ENCODE peak calls at places on chromosomes 4 and X, in eight cellular contexts. G is effector memory CD4-positive, alpha-beta T cell; L is psoas muscle; P is neural progenitor cell; M is pancreas; U is endothelial cell of umbilical vein; O is IMR-90; R is tibial artery. X is an unnamed sample.

GRCh38 chr4:184911310-184911709 is 85.5 kb upstream of the ACSL1 start:
- DNase-seq in R (no peak), P (no peak), U (peak; percentile 11), G (no peak), L (no peak), M (no peak), O (peak; percentile 40), X (no peak)

GRCh38 chrX:4238916-4239315 is 525.5 kb upstream of the PRKX start:
- DNase-seq in G (no peak), M (no peak), L (no peak), P (no peak), U (no peak), R (no peak), O (no peak), X (no peak)

GRCh38 chr4:66000500-66001117 is 330.3 kb upstream of the EPHA5 start:
- DNase-seq in G (no peak), M (no peak), L (no peak), U (no peak), O (no peak), P (no peak), R (no peak), X (no peak)

GRCh38 chrX:3384330-3384729 is 37.9 kb upstream of the MXRA5 start:
- DNase-seq in G (no peak), O (no peak), P (no peak), U (no peak), R (no peak), L (no peak), M (no peak), X (no peak)

GRCh38 chrX:20144491-20144890 is 2.9 kb upstream of the EIF1AX start:
- DNase-seq in O (peak; percentile 82), U (peak; percentile 62), M (no peak), R (no peak), P (no peak), G (no peak), L (no peak), X (no peak)

GRCh38 chr4:99722006-99722405 is 64.4 kb upstream of the C4orf54 start:
- DNase-seq in M (no peak), R (no peak), G (no peak), L (no peak), O (no peak), U (no peak), P (no peak), X (no peak)

GRCh38 chr4:140071806-140072205 is 82.2 kb downstream of the MAML3 start:
- DNase-seq in U (no peak), L (no peak), O (peak; percentile 91), M (no peak), P (no peak), G (peak; percentile 9), R (no peak), X (no peak)

GRCh38 chr4:187077749-187078148 is 354.1 kb upstream of the FAT1 start:
- DNase-seq in R (no peak), M (no peak), U (no peak), G (no peak), L (no peak), P (peak; percentile 33), O (no peak), X (no peak)

GRCh38 chrX:119648421-119648775 is 42.2 kb upstream of the NKRF start:
- DNase-seq in L (no peak), U (peak; percentile 24), M (no peak), P (no peak), R (no peak), G (no peak), O (no peak), X (no peak)

GRCh38 chrX:49053223-49054072 is 5.4 kb upstream of the CCDC120 start:
- DNase-seq in M (peak; percentile 55), O (peak; percentile 43), L (peak; percentile 60), R (no peak), U (peak; percentile 67), P (peak; percentile 92), G (peak; percentile 29), X (peak; percentile 52)

GRCh38 chr4:98222306-98222705 is 38.9 kb upstream of the RAP1GDS1 start:
- DNase-seq in L (no peak), P (no peak), R (no peak), U (no peak), M (no peak), O (no peak), G (no peak), X (no peak)

GRCh38 chrX:150873616-150874015 is 24.9 kb downstream of the CD99L2 start:
- DNase-seq in R (peak; percentile 66), U (peak; percentile 12), L (peak; percentile 55), O (peak; percentile 44), P (no peak), G (no peak), M (peak; percentile 37), X (no peak)

GRCh38 chrX:109889289-109890006 is 113.5 kb upstream of the TMEM164 start:
- DNase-seq in R (no peak), P (peak; percentile 29), L (no peak), U (no peak), G (no peak), M (no peak), O (peak; percentile 27), X (no peak)

GRCh38 chr4:174404677-174405076 is 117.6 kb downstream of the HPGD start:
- DNase-seq in R (no peak), L (no peak), U (no peak), O (no peak), G (no peak), M (no peak), P (no peak), X (no peak)

GRCh38 chrX:50081282-50081955 is 119.4 kb downstream of the AKAP4 start:
- DNase-seq in R (no peak), L (peak; percentile 23), P (peak; percentile 50), U (peak; percentile 34), G (no peak), M (peak; percentile 20), O (peak; percentile 13), X (no peak)

GRCh38 chr4:47528651-47529050 is 43.6 kb downstream of the ATP10D start:
- DNase-seq in M (no peak), O (peak; percentile 67), U (no peak), P (no peak), G (no peak), L (no peak), R (no peak), X (no peak)

GRCh38 chrX:44651347-44651746 is 108.7 kb upstream of the FUNDC1 start:
- DNase-seq in P (peak; percentile 15), U (no peak), G (no peak), L (peak; percentile 25), O (no peak), M (no peak), R (no peak), X (no peak)

GRCh38 chr4:177302371-177303100 is 7.1 kb upstream of the NEIL3 start:
- DNase-seq in O (peak; percentile 64), M (no peak), P (no peak), G (no peak), U (no peak), R (no peak), L (no peak), X (no peak)

GRCh38 chrX:120839506-120839905 is 36.2 kb downstream of the CT47B1 start:
- DNase-seq in M (no peak), P (no peak), R (no peak), O (no peak), G (no peak), L (no peak), U (peak; percentile 58), X (no peak)

GRCh38 chr4:41203169-41203568 is 11.2 kb downstream of the APBB2 start:
- DNase-seq in U (peak; percentile 68), P (no peak), O (peak; percentile 63), R (no peak), L (no peak), M (no peak), G (no peak), X (no peak)
- H3K27ac ChIP-seq in U (peak overlapping the region; percentile 63), P (no peak overlapping the region), O (peak overlapping the region; percentile 26), R (peak overlapping the region; percentile 21), L (no peak overlapping the region), M (no peak overlapping the region), G (no peak overlapping the region), X (no peak overlapping the region)

DNA sequence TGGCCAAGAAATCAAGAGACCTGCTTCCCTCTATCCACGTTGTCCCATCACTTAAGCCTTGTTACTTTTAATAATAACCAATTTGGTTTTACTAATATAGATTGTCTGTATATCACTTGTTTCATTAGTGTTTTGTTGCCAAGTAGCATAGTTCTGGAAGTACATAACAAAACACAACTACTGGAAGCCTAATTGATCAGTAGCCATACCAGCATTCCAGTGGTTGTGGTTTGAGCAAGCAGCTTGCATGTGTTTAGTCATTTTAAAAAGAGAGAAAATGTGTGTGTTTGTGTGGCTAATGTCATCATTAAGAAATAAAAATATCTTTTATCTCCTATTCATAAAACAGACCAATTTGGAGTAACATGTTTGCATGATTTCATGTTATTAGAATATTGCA is 70.8 kb downstream of the PTPN13 start:
- DNase-seq in L (no peak), G (no peak), U (no peak), M (no peak), R (no peak), O (peak; percentile 77), P (no peak), X (no peak)
- H3K4me1 ChIP-seq in L (no peaks in the 10 kb centered on the region), G (no peaks in the 10 kb centered on the region), U (no peaks in the 10 kb centered on the region), M (no peaks in the 10 kb centered on the region), R (no peaks in the 10 kb centered on the region), O (no peaks in the 10 kb centered on the region), P (peaks cover 15% of the 10 kb centered on the region), X (no peaks in the 10 kb centered on the region)

GRCh38 chrX:108029928-108030711 is 14.7 kb upstream of the VSIG1 start:
- DNase-seq in P (no peak), O (no peak), L (no peak), R (no peak), M (no peak), U (no peak), G (no peak), X (no peak)

GRCh38 chrX:108034725-108035124 is 10.1 kb upstream of the VSIG1 start:
- DNase-seq in R (no peak), O (no peak), G (no peak), P (no peak), U (no peak), M (no peak), L (no peak), X (no peak)

GRCh38 chrX:108032944-108033343 is 11.9 kb upstream of the VSIG1 start:
- DNase-seq in P (no peak), U (no peak), R (no peak), O (no peak), M (no peak), G (no peak), L (no peak), X (no peak)

GRCh38 chrX:108036298-108036973 is 8.4 kb upstream of the VSIG1 start:
- DNase-seq in O (peak; percentile 93), R (no peak), P (no peak), M (peak; percentile 23), L (no peak), U (peak; percentile 88), G (no peak), X (no peak)

DNA sequence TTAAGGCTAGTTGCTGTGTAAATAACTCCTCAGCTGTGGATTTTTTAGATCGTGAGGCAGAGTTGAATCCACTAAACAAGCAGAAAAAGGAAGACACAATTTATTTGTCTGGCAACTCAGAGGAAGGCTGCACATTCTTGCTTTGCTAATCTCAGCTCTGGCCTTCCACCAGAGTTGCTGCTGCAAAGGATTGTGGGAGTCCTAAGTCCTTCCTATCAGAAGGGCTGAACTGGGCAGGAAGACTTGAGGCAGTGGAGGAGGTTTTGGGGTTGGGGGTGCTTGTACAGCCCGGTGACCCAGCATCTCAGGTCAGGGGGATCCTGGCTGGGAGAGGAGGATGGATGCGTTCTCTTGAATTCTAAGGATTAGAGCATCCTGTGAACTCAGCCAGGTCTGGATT is 11.0 kb upstream of the VSIG1 start:
- DNase-seq in O (no peak), G (no peak), P (no peak), L (no peak), U (no peak), R (no peak), M (no peak), X (no peak)
- H3K27me3 ChIP-seq in O (peaks cover 2% of the 10 kb centered on the region), G (no peaks in the 10 kb centered on the region), P (no peaks in the 10 kb centered on the region), L (peaks cover 37% of the 10 kb centered on the region), U (no peaks in the 10 kb centered on the region), R (no peaks in the 10 kb centered on the region), M (no peaks in the 10 kb centered on the region), X (no peaks in the 10 kb centered on the region)

GRCh38 chr4:76956961-76957738 is 7.6 kb downstream of the SEPTIN11 start:
- DNase-seq in U (no peak), P (no peak), M (no peak), L (no peak), R (no peak), G (no peak), O (no peak), X (no peak)
- H3K27ac ChIP-seq in U (no peak overlapping the region), P (no peak overlapping the region), M (no peak overlapping the region), L (no peak overlapping the region), R (peak overlapping the region; percentile 6), G (no peak overlapping the region), O (no peak overlapping the region), X (no peak overlapping the region)

X was measured in CD8-positive, alpha-beta memory T cell.